ENCODE peak calls at places on chromosomes 11 and 22, in ten cellular contexts. D is activated CD4-positive, alpha-beta T cell treated with anti-CD3 and anti-CD28 coated beads for 48 hours; J is HS-5; E is Right ventricle myocardium inferior; I is DMS153; X is NCI-H2081; Q is heart right ventricle; Z is progenitor cell of endocrine pancreas; F is cardiac fibroblast; S is non-pigmented ciliary epithelial cell. L is an unnamed sample.

GRCh38 chr22:45202333-45203149 is 38.2 kb downstream of the KIAA0930 start:
- DNase-seq in Q (peak), X (no peak), J (no peak), Z (no peak), D (no peak), F (no peak), I (no peak), E (no peak), S (no peak), L (no peak)

GRCh38 chr11:61022311-61023085 is 51.0 kb downstream of the CD6 start:
- DNase-seq in E (no peak), J (no peak), I (no peak), S (no peak), Q (no peak), F (no peak), X (no peak), D (peak), Z (no peak), L (no peak)

GRCh38 chr22:19981961-19982920 is 34.4 kb downstream of the ARVCF start:
- DNase-seq in Z (no peak), E (peak), J (no peak), X (no peak), I (no peak), S (no peak), F (no peak), D (no peak), Q (peak), L (no peak)

GRCh38 chr11:16180868-16181267 is 175.5 kb downstream of the SOX6 start:
- DNase-seq in J (no peak), Z (no peak), X (no peak), I (no peak), S (no peak), D (no peak), F (no peak), Q (no peak), E (no peak), L (no peak)

GRCh38 chr11:92627615-92628201 is 341.7 kb upstream of the MTNR1B start:
- DNase-seq in Q (no peak), F (no peak), D (no peak), S (no peak), Z (no peak), X (no peak), J (peak), E (no peak), I (no peak), L (no peak)

GRCh38 chr11:690738-691633 is 4.0 kb downstream of the DEAF1 start:
- DNase-seq in I (no peak), E (no peak), S (no peak), J (no peak), F (peak), Q (no peak), Z (no peak), D (no peak), X (no peak), L (no peak)

GRCh38 chr22:44473580-44473979 is 24.5 kb downstream of the RTL6 start:
- DNase-seq in Q (no peak), S (no peak), J (no peak), X (no peak), Z (no peak), I (no peak), F (no peak), D (no peak), E (no peak), L (no peak)

GRCh38 chr11:80327971-80328614 is 887.3 kb upstream of the TENM4 start:
- DNase-seq in F (no peak), Q (no peak), I (no peak), J (no peak), Z (no peak), X (no peak), S (no peak), D (no peak), E (no peak), L (no peak)

GRCh38 chr11:79525257-79525656 is 84.4 kb upstream of the TENM4 start:
- DNase-seq in Z (no peak), X (no peak), S (no peak), F (no peak), E (no peak), D (no peak), Q (no peak), I (no peak), J (peak), L (no peak)

GRCh38 chr11:74288161-74288560 is 23.3 kb downstream of the P4HA3 start:
- DNase-seq in D (peak), X (no peak), J (peak), Z (no peak), I (no peak), Q (no peak), E (no peak), S (peak), F (peak), L (peak)

GRCh38 chr22:42327462-42328129 is 57.1 kb upstream of the TCF20 start:
- DNase-seq in X (no peak), I (no peak), J (no peak), F (no peak), D (no peak), E (no peak), S (no peak), Q (no peak), Z (no peak), L (no peak)

GRCh38 chr11:76695133-76695532 is 24.6 kb upstream of the LRRC32 start:
- DNase-seq in D (no peak), I (no peak), F (no peak), J (no peak), E (no peak), Q (no peak), S (no peak), Z (no peak), X (no peak), L (no peak)

GRCh38 chr22:23862103-23862502 is 4.4 kb downstream of the SLC2A11 start:
- DNase-seq in Q (no peak), I (peak), D (peak), J (no peak), S (no peak), Z (no peak), X (peak), F (peak), E (no peak), L (no peak)

GRCh38 chr11:78714539-78714938 is 139.9 kb upstream of the NARS2 start:
- DNase-seq in X (peak), J (no peak), D (no peak), F (no peak), E (no peak), I (peak), Q (no peak), Z (no peak), S (no peak), L (no peak)

GRCh38 chr11:17256512-17256911 is 20.0 kb upstream of the NUCB2 start:
- DNase-seq in X (no peak), Q (no peak), E (no peak), D (no peak), J (peak), I (no peak), S (peak), Z (no peak), F (peak), L (no peak)

L was measured in smooth muscle cell of the brain vasculature.